ENCODE peak calls at places on chromosomes 11 and 22, in eight cellular contexts. M, Z, T, X, L, C, I and W are unnamed samples.

GRCh38 chr22:30372915-30373314 is 14.3 kb downstream of the RNF215 start:
- DNase-seq in I (no peak), Z (no peak), M (no peak), T (no peak), L (no peak), X (no peak), C (no peak), W (no peak)

GRCh38 chr11:10856689-10857603 is 907 bp downstream of the ZBED5 start:
- DNase-seq in I (peak), M (peak), C (peak), Z (peak), L (peak), X (no peak), T (no peak), W (peak)

GRCh38 chr22:29932121-29932520 is 49.1 kb downstream of the MTMR3 start:
- DNase-seq in L (no peak), M (no peak), T (no peak), Z (no peak), X (no peak), C (no peak), I (no peak), W (no peak)

GRCh38 chr11:27012254-27012921 is 18.5 kb downstream of the FIBIN start:
- DNase-seq in X (no peak), L (peak), I (peak), C (no peak), T (no peak), Z (peak), M (no peak), W (no peak)

GRCh38 chr11:85815186-85815911 is 4.4 kb upstream of the SYTL2 start:
- DNase-seq in L (no peak), Z (no peak), C (no peak), X (no peak), M (no peak), T (no peak), I (no peak), W (no peak)

GRCh38 chr22:40908895-40909294 is 42.3 kb upstream of the RBX1 start:
- DNase-seq in L (no peak), X (no peak), M (no peak), C (no peak), I (no peak), T (no peak), Z (no peak), W (no peak)

GRCh38 chr22:30918761-30919160 is 49.8 kb downstream of the MORC2 start:
- DNase-seq in L (peak), Z (no peak), T (no peak), I (no peak), C (no peak), M (no peak), X (no peak), W (no peak)

GRCh38 chr22:27089303-27089702 is 431.9 kb downstream of the MIAT start:
- DNase-seq in I (no peak), Z (no peak), M (no peak), X (no peak), L (no peak), C (no peak), T (no peak), W (no peak)

GRCh38 chr22:29011200-29011867 is 50.3 kb downstream of the C22orf31 start:
- DNase-seq in L (peak), C (no peak), X (no peak), M (no peak), T (no peak), I (peak), Z (no peak), W (no peak)

GRCh38 chr11:26839911-26840705 is 118.2 kb upstream of the SLC5A12 start:
- DNase-seq in C (no peak), T (no peak), I (no peak), L (no peak), M (no peak), X (no peak), Z (no peak), W (no peak)

GRCh38 chr11:114159320-114159719 is 99.8 kb downstream of the ZBTB16 start:
- DNase-seq in Z (no peak), L (no peak), X (no peak), T (no peak), I (no peak), C (no peak), M (no peak), W (no peak)

GRCh38 chr22:47444746-47445065 is 682.3 kb downstream of the TBC1D22A start:
- DNase-seq in X (no peak), L (no peak), M (no peak), T (no peak), Z (no peak), I (no peak), C (no peak), W (no peak)

GRCh38 chr22:47647720-47648119 is 885.3 kb downstream of the TBC1D22A start:
- DNase-seq in Z (no peak), X (no peak), L (no peak), I (no peak), C (no peak), M (no peak), T (no peak), W (no peak)

GRCh38 chr11:122103366-122103765 is 12.6 kb downstream of the BLID start:
- DNase-seq in X (no peak), T (no peak), I (no peak), M (no peak), Z (no peak), C (no peak), L (no peak), W (no peak)

GRCh38 chr11:80970016-80970516 is 1529.2 kb upstream of the TENM4 start:
- DNase-seq in I (no peak), L (no peak), T (no peak), C (no peak), Z (no peak), M (no peak), X (no peak), W (no peak)

GRCh38 chr11:63142459-63142858 is 1.6 kb downstream of the SLC22A24 start:
- DNase-seq in M (no peak), C (no peak), X (no peak), I (no peak), T (no peak), L (no peak), Z (no peak), W (no peak)

GRCh38 chr11:47595029-47595428 is 818 bp upstream of the C1QTNF4 start:
- DNase-seq in T (no peak), L (peak), C (peak), I (peak), M (no peak), Z (no peak), X (no peak), W (no peak)

GRCh38 chr11:26187639-26188038 is 144.3 kb upstream of the ANO3 start:
- DNase-seq in X (no peak), Z (no peak), T (no peak), I (no peak), M (no peak), C (no peak), L (no peak), W (no peak)

GRCh38 chr11:134489728-134490127 is 77.7 kb upstream of the B3GAT1 start:
- DNase-seq in T (no peak), M (no peak), X (no peak), Z (no peak), L (no peak), I (no peak), C (no peak), W (no peak)

GRCh38 chr11:85821636-85822035 is 10.7 kb upstream of the SYTL2 start:
- DNase-seq in M (no peak), I (no peak), X (no peak), L (no peak), Z (no peak), C (no peak), T (no peak), W (no peak)

GRCh38 chr22:41488076-41488475 is 19.2 kb downstream of the ACO2 start:
- DNase-seq in L (no peak), T (no peak), C (no peak), I (no peak), X (no peak), Z (no peak), M (no peak), W (no peak)

GRCh38 chr11:46322759-46323158 is 24.5 kb upstream of the DGKZ start:
- DNase-seq in T (no peak), C (no peak), M (no peak), I (no peak), Z (peak), X (no peak), L (no peak), W (no peak)

GRCh38 chr22:40434101-40434500 is 63.7 kb downstream of the SGSM3 start:
- DNase-seq in X (no peak), I (no peak), Z (no peak), L (no peak), C (no peak), M (no peak), T (no peak), W (no peak)

GRCh38 chr11:2301631-2302272 is at the start of the genes C11orf21 and TSPAN32:
- DNase-seq in I (no peak), Z (no peak), C (peak), X (peak), L (peak), T (no peak), M (no peak), W (peak)

GRCh38 chr11:104033134-104033533 is 3.3 kb upstream of the DDI1 start:
- DNase-seq in M (no peak), Z (no peak), X (no peak), I (no peak), L (no peak), C (peak), T (no peak), W (no peak)

GRCh38 chr11:60921259-60921658 is 3.0 kb upstream of the TMEM132A start:
- DNase-seq in Z (no peak), M (no peak), C (no peak), X (no peak), L (no peak), I (no peak), T (no peak), W (no peak)

GRCh38 chr11:105046898-105047579 is 1.9 kb upstream of the CARD16 start:
- DNase-seq in L (no peak), C (no peak), I (no peak), M (no peak), X (peak), Z (no peak), T (no peak), W (no peak)

GRCh38 chr11:114258696-114259095 is 37.5 kb upstream of the NNMT start:
- DNase-seq in M (no peak), I (peak), T (no peak), X (no peak), Z (no peak), C (no peak), L (no peak), W (no peak)

GRCh38 chr11:133927690-133928627 is 28.8 kb downstream of the IGSF9B start:
- DNase-seq in M (peak), L (peak), I (peak), Z (peak), X (peak), C (peak), T (peak), W (peak)

GRCh38 chr11:2943711-2944118 is 14.5 kb upstream of the PHLDA2 start:
- DNase-seq in X (no peak), I (no peak), Z (no peak), L (peak), T (peak), M (no peak), C (no peak), W (no peak)

GRCh38 chr11:47870404-47870803 is 22.3 kb upstream of the NUP160 start:
- DNase-seq in I (no peak), Z (no peak), M (no peak), C (no peak), L (no peak), X (no peak), T (no peak), W (no peak)

GRCh38 chr22:44580756-44581435 is 82.9 kb upstream of the RTL6 start:
- DNase-seq in X (no peak), I (no peak), Z (no peak), T (no peak), L (no peak), C (no peak), M (no peak), W (no peak)

GRCh38 chr11:75706260-75706729 is 11.3 kb upstream of the MOGAT2 start:
- DNase-seq in T (peak), I (peak), M (peak), L (peak), Z (peak), X (peak), C (peak), W (peak)

GRCh38 chr11:72191961-72192381 is at the start of gene FOLR1:
- DNase-seq in T (no peak), Z (no peak), I (no peak), L (no peak), C (no peak), X (no peak), M (no peak), W (no peak)

GRCh38 chr11:103532133-103532788 is 423.0 kb downstream of the DYNC2H1 start:
- DNase-seq in M (no peak), C (no peak), Z (no peak), L (no peak), T (no peak), I (no peak), X (no peak), W (no peak)

GRCh38 chr22:47151490-47151889 is 389.0 kb downstream of the TBC1D22A start:
- DNase-seq in I (no peak), L (no peak), M (no peak), Z (no peak), C (no peak), X (no peak), T (no peak), W (no peak)

GRCh38 chr22:42387631-42388030 is 44.6 kb downstream of the NFAM1 start:
- DNase-seq in Z (no peak), T (no peak), X (no peak), C (no peak), L (no peak), I (no peak), M (no peak), W (no peak)

GRCh38 chr22:18968011-18968749 is 32.1 kb upstream of the PRODH start:
- DNase-seq in Z (no peak), M (no peak), T (no peak), L (no peak), C (peak), I (no peak), X (no peak), W (no peak)

GRCh38 chr11:58616594-58616993 is 5.9 kb upstream of the CNTF start:
- DNase-seq in Z (no peak), L (no peak), M (no peak), I (no peak), X (no peak), C (no peak), T (peak), W (no peak)